ENCODE peak calls at places on chromosomes 11 and 22, in ten cellular contexts. P is body of pancreas; W is effector memory CD4-positive, alpha-beta T cell; F is lower leg skin; C is brain microvascular endothelial cell; Q is neuronal stem cell; R is lower lobe of right lung; V is astrocyte of the cerebellum; S is astrocyte of the spinal cord; T is PC-3. U is an unnamed sample.

GRCh38 chr11:65435981-65436411 is 13.4 kb downstream of the NEAT1 start:
- DNase-seq in P (peak; percentile 57), W (no peak), F (no peak), C (peak; percentile 23), Q (no peak), R (no peak), V (no peak), S (peak; percentile 43), T (no peak), U (peak; percentile 26)

GRCh38 chr11:101323997-101324396 is 194.4 kb upstream of the PGR start:
- DNase-seq in P (no peak), W (no peak), F (no peak), C (no peak), Q (peak; percentile 8), R (no peak), V (no peak), S (no peak), T (no peak), U (no peak)

GRCh38 chr11:28107331-28107725 is 628 bp downstream of the KIF18A start:
- DNase-seq in P (no peak), W (no peak), F (no peak), C (peak; percentile 23), Q (no peak), R (no peak), V (no peak), S (no peak), T (peak; percentile 19), U (peak; percentile 34)

GRCh38 chr22:47044722-47045545 is 282.5 kb downstream of the TBC1D22A start:
- DNase-seq in P (no peak), W (no peak), F (no peak), C (no peak), Q (no peak), R (peak; percentile 28), V (no peak), S (no peak), T (no peak), U (no peak)

GRCh38 chr22:39471421-39472141 is 14.8 kb downstream of the MGAT3 start:
- DNase-seq in P (no peak), W (no peak), F (no peak), C (peak; percentile 43), Q (no peak), R (no peak), V (no peak), S (peak; percentile 58), T (no peak), U (no peak)

GRCh38 chr11:44572884-44573283 is 7.4 kb downstream of the CD82 start:
- DNase-seq in P (peak; percentile 69), W (peak; percentile 21), F (peak; percentile 48), C (no peak), Q (no peak), R (no peak), V (no peak), S (no peak), T (no peak), U (no peak)

GRCh38 chr11:119196833-119197483 is 9.2 kb upstream of the CBL start:
- DNase-seq in P (peak; percentile 81), W (peak; percentile 37), F (peak; percentile 75), C (peak; percentile 72), Q (peak; percentile 79), R (peak; percentile 30), V (peak; percentile 78), S (peak; percentile 77), T (peak; percentile 94), U (peak; percentile 87)

GRCh38 chr22:50282361-50283144 is 12.4 kb upstream of the MAPK11 start:
- DNase-seq in P (peak; percentile 88), W (no peak), F (no peak), C (peak; percentile 66), Q (no peak), R (peak; percentile 89), V (peak; percentile 45), S (peak; percentile 68), T (peak; percentile 89), U (no peak)

GRCh38 chr22:42074846-42075245 is 798 bp downstream of the PHETA2 start:
- DNase-seq in P (no peak), W (no peak), F (no peak), C (no peak), Q (no peak), R (no peak), V (no peak), S (no peak), T (no peak), U (no peak)

GRCh38 chr22:42076764-42077485 is 2.6 kb upstream of the SMDT1 start:
- DNase-seq in P (no peak), W (no peak), F (no peak), C (no peak), Q (no peak), R (no peak), V (no peak), S (no peak), T (no peak), U (no peak)

GRCh38 chr22:42074153-42074750 is at the start of gene PHETA2:
- DNase-seq in P (peak; percentile 66), W (no peak), F (no peak), C (no peak), Q (no peak), R (peak; percentile 77), V (no peak), S (peak; percentile 42), T (no peak), U (peak; percentile 51)

GRCh38 chr22:42073568-42074152 is 388 bp upstream of the PHETA2 start:
- DNase-seq in P (no peak), W (no peak), F (no peak), C (no peak), Q (no peak), R (no peak), V (no peak), S (no peak), T (no peak), U (no peak)

GRCh38 chr22:42075277-42075676 is 1.2 kb downstream of the PHETA2 start:
- DNase-seq in P (no peak), W (no peak), F (no peak), C (no peak), Q (no peak), R (no peak), V (no peak), S (no peak), T (no peak), U (no peak)
- H3K4me3 ChIP-seq in P (no peak overlapping the region), W (no peak overlapping the region), F (no peak overlapping the region), C (peak overlapping the region; percentile 75), Q (no peak overlapping the region), R (peak overlapping the region; percentile 73), V (no peak overlapping the region), S (peak overlapping the region; percentile 60), T (no peak overlapping the region), U (peak overlapping the region; percentile 15)

DNA sequence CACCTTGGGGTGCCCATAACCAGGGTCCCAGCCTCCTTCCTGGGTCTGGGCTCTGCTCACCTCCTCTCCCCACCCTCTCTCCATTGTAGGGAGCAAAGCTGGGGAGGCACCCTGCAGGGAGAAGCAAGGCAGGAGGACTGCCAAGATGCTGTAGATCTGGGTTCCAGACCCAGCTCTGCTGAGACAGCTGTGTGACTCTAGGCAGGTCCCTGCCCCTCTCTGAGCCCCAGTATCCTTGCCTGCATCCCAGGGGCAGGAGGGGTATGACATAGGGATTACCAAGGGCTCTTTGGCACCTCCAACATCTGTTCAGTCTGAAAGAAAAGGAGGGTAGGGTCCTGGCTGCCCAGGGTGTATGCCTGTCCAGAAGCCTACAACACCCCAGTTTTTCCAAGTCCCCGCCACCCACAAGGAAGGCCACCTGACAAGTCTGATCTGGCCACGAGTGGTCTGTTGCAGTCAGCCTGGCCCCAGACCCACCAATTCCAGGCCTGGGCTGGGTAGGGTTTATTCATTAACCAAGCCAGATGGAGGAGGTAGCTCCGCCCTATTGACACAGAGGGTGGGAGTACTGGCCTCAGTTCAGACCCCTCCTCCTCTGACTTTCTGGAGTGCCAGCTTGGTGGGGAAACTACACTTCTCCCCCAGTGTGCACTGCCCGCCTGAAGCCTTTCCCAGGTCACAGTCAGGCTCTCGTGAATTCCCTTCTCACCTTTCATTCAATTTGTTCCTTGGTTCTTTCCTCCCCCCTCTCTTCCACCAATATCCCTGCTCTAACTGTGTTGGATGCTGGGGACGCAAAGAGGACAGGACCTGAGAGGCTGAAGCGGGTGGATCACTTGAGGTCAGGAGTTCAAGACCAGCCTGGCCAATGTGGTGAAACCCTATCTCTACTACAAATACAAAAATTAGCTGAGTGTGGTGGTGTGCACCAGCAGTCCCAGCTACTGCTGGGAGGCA is 15.0 kb downstream of the STARD10 start:
- DNase-seq in P (peak; percentile 86), W (no peak), F (no peak), C (no peak), Q (no peak), R (no peak), V (no peak), S (no peak), T (no peak), U (no peak)
- H3K4me3 ChIP-seq in P (no peak overlapping the region), W (no peak overlapping the region), F (no peak overlapping the region), C (no peak overlapping the region), Q (no peak overlapping the region), R (peak overlapping the region; percentile 62), V (no peak overlapping the region), S (no peak overlapping the region), T (no peak overlapping the region), U (no peak overlapping the region)

GRCh38 chr22:36304429-36304828 is 51.5 kb downstream of the APOL1 start:
- DNase-seq in P (no peak), W (no peak), F (no peak), C (no peak), Q (no peak), R (no peak), V (no peak), S (no peak), T (peak; percentile 7), U (no peak)

GRCh38 chr22:36303115-36303467 is 50.2 kb downstream of the APOL1 start:
- DNase-seq in P (no peak), W (no peak), F (no peak), C (no peak), Q (no peak), R (no peak), V (no peak), S (no peak), T (no peak), U (no peak)

GRCh38 chr22:36305813-36306212 is 52.9 kb downstream of the APOL1 start:
- DNase-seq in P (no peak), W (no peak), F (no peak), C (no peak), Q (no peak), R (no peak), V (no peak), S (no peak), T (no peak), U (no peak)

GRCh38 chr22:36302439-36303114 is 49.6 kb downstream of the APOL1 start:
- DNase-seq in P (no peak), W (no peak), F (no peak), C (no peak), Q (no peak), R (no peak), V (no peak), S (no peak), T (no peak), U (no peak)

DNA sequence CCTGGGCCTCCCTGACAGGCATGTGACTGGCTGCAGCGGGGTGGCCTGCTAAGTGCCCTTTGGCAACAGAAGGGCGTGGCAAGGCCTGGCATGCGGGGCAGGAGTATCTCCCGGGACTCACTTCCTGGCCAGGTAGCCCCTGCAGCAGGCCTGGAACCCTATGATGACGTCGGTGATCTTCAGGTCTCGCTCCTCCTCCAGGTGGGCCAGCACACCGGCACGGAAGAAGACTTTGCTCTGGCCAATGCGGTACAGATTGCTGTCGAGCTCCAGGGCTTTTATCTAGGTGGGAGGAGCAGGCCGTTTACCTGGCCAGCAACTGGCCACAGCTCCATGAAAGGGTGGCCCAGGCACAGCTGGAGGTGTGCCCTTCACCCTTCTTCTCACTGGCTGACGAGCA is 50.9 kb downstream of the APOL1 start:
- DNase-seq in P (no peak), W (no peak), F (no peak), C (no peak), Q (no peak), R (no peak), V (no peak), S (no peak), T (peak; percentile 44), U (no peak)
- H3K4me3 ChIP-seq in P (no peak overlapping the region), W (no peak overlapping the region), F (no peak overlapping the region), C (no peak overlapping the region), Q (no peak overlapping the region), R (no peak overlapping the region), V (no peak overlapping the region), S (no peak overlapping the region), T (no peak overlapping the region), U (no peak overlapping the region)

DNA sequence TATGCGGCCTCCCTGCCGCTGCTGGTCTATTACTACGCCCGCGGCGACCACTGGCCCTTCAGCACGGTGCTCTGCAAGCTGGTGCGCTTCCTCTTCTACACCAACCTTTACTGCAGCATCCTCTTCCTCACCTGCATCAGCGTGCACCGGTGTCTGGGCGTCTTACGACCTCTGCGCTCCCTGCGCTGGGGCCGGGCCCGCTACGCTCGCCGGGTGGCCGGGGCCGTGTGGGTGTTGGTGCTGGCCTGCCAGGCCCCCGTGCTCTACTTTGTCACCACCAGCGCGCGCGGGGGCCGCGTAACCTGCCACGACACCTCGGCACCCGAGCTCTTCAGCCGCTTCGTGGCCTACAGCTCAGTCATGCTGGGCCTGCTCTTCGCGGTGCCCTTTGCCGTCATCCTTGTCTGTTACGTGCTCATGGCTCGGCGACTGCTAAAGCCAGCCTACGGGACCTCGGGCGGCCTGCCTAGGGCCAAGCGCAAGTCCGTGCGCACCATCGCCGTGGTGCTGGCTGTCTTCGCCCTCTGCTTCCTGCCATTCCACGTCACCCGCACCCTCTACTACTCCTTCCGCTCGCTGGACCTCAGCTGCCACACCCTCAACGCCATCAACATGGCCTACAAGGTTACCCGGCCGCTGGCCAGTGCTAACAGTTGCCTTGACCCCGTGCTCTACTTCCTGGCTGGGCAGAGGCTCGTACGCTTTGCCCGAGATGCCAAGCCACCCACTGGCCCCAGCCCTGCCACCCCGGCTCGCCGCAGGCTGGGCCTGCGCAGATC is 16.5 kb downstream of the P2RY2 start:
- DNase-seq in P (no peak), W (no peak), F (no peak), C (no peak), Q (no peak), R (no peak), V (no peak), S (no peak), T (no peak), U (no peak)
- H3K4me3 ChIP-seq in P (no peak overlapping the region), W (no peak overlapping the region), F (no peak overlapping the region), C (no peak overlapping the region), Q (no peak overlapping the region), R (no peak overlapping the region), V (no peak overlapping the region), S (no peak overlapping the region), T (no peak overlapping the region), U (no peak overlapping the region)